ENCODE peak calls at places on chromosomes 13 and 19, in nine cellular contexts. C, G, E, M, S, N, P, X and K are unnamed samples.

GRCh38 chr13:46035066-46035465 is 17.5 kb downstream of the ZC3H13 start:
- DNase-seq in P (no peak), M (no peak), N (no peak), G (no peak), E (no peak), C (no peak), X (no peak), S (no peak), K (no peak)

GRCh38 chr13:93259527-93260080 is 33.0 kb downstream of the GPC6 start:
- DNase-seq in P (no peak), G (no peak), S (no peak), M (peak; percentile 31), E (no peak), C (no peak), N (no peak), X (no peak), K (no peak)

GRCh38 chr19:46133777-46134231 is 9.3 kb upstream of the IGFL3 start:
- DNase-seq in N (no peak), X (no peak), S (no peak), M (peak; percentile 44), P (no peak), E (no peak), G (no peak), C (no peak), K (no peak)

GRCh38 chr19:52963229-52963760 is 614 bp upstream of the ZNF816 start:
- DNase-seq in C (no peak), M (no peak), N (no peak), G (no peak), S (peak; percentile 42), X (no peak), P (no peak), E (peak; percentile 10), K (no peak)

GRCh38 chr19:48632692-48633147 is 4.5 kb downstream of the DBP start:
- DNase-seq in P (no peak), X (no peak), M (peak; percentile 57), G (peak; percentile 86), N (no peak), C (no peak), S (no peak), E (no peak), K (no peak)

GRCh38 chr19:55340784-55341147 is 1.1 kb downstream of the KMT5C start:
- DNase-seq in E (no peak), C (no peak), S (no peak), P (no peak), M (no peak), N (no peak), X (no peak), G (no peak), K (no peak)

GRCh38 chr13:114130131-114130707 is 2.2 kb downstream of the RASA3 start:
- DNase-seq in X (no peak), E (no peak), N (no peak), P (no peak), M (peak; percentile 39), S (no peak), C (no peak), G (no peak), K (no peak)

GRCh38 chr19:11145147-11145924 is 10.2 kb downstream of the SPC24 start:
- DNase-seq in S (no peak), X (no peak), E (no peak), C (no peak), P (no peak), M (no peak), N (no peak), G (no peak), K (no peak)

GRCh38 chr13:41177616-41178015 is 16.8 kb downstream of the KBTBD7 start:
- DNase-seq in S (no peak), P (no peak), C (no peak), M (no peak), N (no peak), X (no peak), G (no peak), E (no peak), K (no peak)

GRCh38 chr13:86585826-86586225 is 786.6 kb upstream of the SLITRK6 start:
- DNase-seq in E (no peak), C (no peak), G (no peak), X (no peak), N (no peak), S (no peak), P (no peak), M (no peak), K (no peak)

GRCh38 chr19:11680689-11681302 is 58.0 kb downstream of the ZNF823 start:
- DNase-seq in M (no peak), G (no peak), X (no peak), P (no peak), E (no peak), N (no peak), S (no peak), C (no peak), K (no peak)